ENCODE peak calls at places on chromosome 16, in ten cellular contexts. One of them, this sample, is unnamed.
A peak's percentile ranks its signal among the peaks of the same experiment; 100 is the strongest.

GRCh38 chr16:75576384-75576811 is 10.2 kb downstream of the GABARAPL2 start:
- DNase-seq in GM12878: no peak
- DNase-seq in psoas muscle: no peak
- DNase-seq in foreskin fibroblast: no peak
- DNase-seq in cardiac fibroblast: no peak
- DNase-seq in body of pancreas: no peak
- DNase-seq in AG10803: no peak
- DNase-seq in sciatic nerve: no peak
- DNase-seq in NCI-H774: no peak
- DNase-seq in mucosa of descending colon: no peak
- DNase-seq in this sample: no peak

GRCh38 chr16:86762035-86762550 is 183.7 kb downstream of the FOXL1 start:
- DNase-seq in GM12878: no peak
- DNase-seq in psoas muscle: no peak
- DNase-seq in foreskin fibroblast: no peak
- DNase-seq in cardiac fibroblast: no peak
- DNase-seq in body of pancreas: no peak
- DNase-seq in AG10803: no peak
- DNase-seq in sciatic nerve: peak; percentile 34
- DNase-seq in NCI-H774: no peak
- DNase-seq in mucosa of descending colon: no peak
- DNase-seq in this sample: no peak

GRCh38 chr16:83054302-83054701 is 427.5 kb downstream of the CDH13 start:
- DNase-seq in GM12878: no peak
- DNase-seq in psoas muscle: no peak
- DNase-seq in foreskin fibroblast: no peak
- DNase-seq in cardiac fibroblast: no peak
- DNase-seq in body of pancreas: no peak
- DNase-seq in AG10803: no peak
- DNase-seq in sciatic nerve: no peak
- DNase-seq in NCI-H774: no peak
- DNase-seq in mucosa of descending colon: no peak
- DNase-seq in this sample: no peak

GRCh38 chr16:35795361-35796029 is 2336.1 kb downstream of the TP53TG3F start:
- DNase-seq in GM12878: no peak
- DNase-seq in psoas muscle: no peak
- DNase-seq in foreskin fibroblast: no peak
- DNase-seq in cardiac fibroblast: no peak
- DNase-seq in body of pancreas: no peak
- DNase-seq in AG10803: no peak
- DNase-seq in sciatic nerve: no peak
- DNase-seq in NCI-H774: no peak
- DNase-seq in mucosa of descending colon: no peak
- DNase-seq in this sample: no peak

GRCh38 chr16:19005561-19006445 is 22.1 kb downstream of the TMC7 start:
- DNase-seq in GM12878: no peak
- DNase-seq in psoas muscle: peak; percentile 63
- DNase-seq in foreskin fibroblast: peak; percentile 27
- DNase-seq in cardiac fibroblast: peak; percentile 12
- DNase-seq in body of pancreas: peak; percentile 8
- DNase-seq in AG10803: peak; percentile 10
- DNase-seq in sciatic nerve: peak; percentile 77
- DNase-seq in NCI-H774: no peak
- DNase-seq in mucosa of descending colon: peak; percentile 80
- DNase-seq in this sample: peak; percentile 89

GRCh38 chr16:85645021-85645589 is 32.0 kb downstream of the GSE1 start:
- DNase-seq in GM12878: no peak
- DNase-seq in psoas muscle: no peak
- DNase-seq in foreskin fibroblast: no peak
- DNase-seq in cardiac fibroblast: no peak
- DNase-seq in body of pancreas: no peak
- DNase-seq in AG10803: no peak
- DNase-seq in sciatic nerve: no peak
- DNase-seq in NCI-H774: no peak
- DNase-seq in mucosa of descending colon: peak; percentile 79
- DNase-seq in this sample: peak; percentile 72

GRCh38 chr16:14088155-14088753 is 17.1 kb downstream of the MRTFB start:
- DNase-seq in GM12878: no peak
- DNase-seq in psoas muscle: no peak
- DNase-seq in foreskin fibroblast: peak; percentile 64
- DNase-seq in cardiac fibroblast: peak; percentile 27
- DNase-seq in body of pancreas: no peak
- DNase-seq in AG10803: peak; percentile 60
- DNase-seq in sciatic nerve: no peak
- DNase-seq in NCI-H774: peak; percentile 19
- DNase-seq in mucosa of descending colon: no peak
- DNase-seq in this sample: no peak

GRCh38 chr16:12992066-12992465 is 90.7 kb downstream of the SHISA9 start:
- DNase-seq in GM12878: no peak
- DNase-seq in psoas muscle: no peak
- DNase-seq in foreskin fibroblast: no peak
- DNase-seq in cardiac fibroblast: no peak
- DNase-seq in body of pancreas: no peak
- DNase-seq in AG10803: no peak
- DNase-seq in sciatic nerve: no peak
- DNase-seq in NCI-H774: no peak
- DNase-seq in mucosa of descending colon: no peak
- DNase-seq in this sample: no peak

GRCh38 chr16:1428511-1428910 is 2.4 kb upstream of the PERCC1 start:
- DNase-seq in GM12878: no peak
- DNase-seq in psoas muscle: peak; percentile 64
- DNase-seq in foreskin fibroblast: no peak
- DNase-seq in cardiac fibroblast: peak; percentile 26
- DNase-seq in body of pancreas: no peak
- DNase-seq in AG10803: no peak
- DNase-seq in sciatic nerve: no peak
- DNase-seq in NCI-H774: no peak
- DNase-seq in mucosa of descending colon: peak; percentile 48
- DNase-seq in this sample: peak; percentile 43

GRCh38 chr16:2475413-2476344 is 752 bp downstream of the TBC1D24 start:
- DNase-seq in GM12878: no peak
- DNase-seq in psoas muscle: no peak
- DNase-seq in foreskin fibroblast: no peak
- DNase-seq in cardiac fibroblast: no peak
- DNase-seq in body of pancreas: peak; percentile 73
- DNase-seq in AG10803: no peak
- DNase-seq in sciatic nerve: no peak
- DNase-seq in NCI-H774: no peak
- DNase-seq in mucosa of descending colon: peak; percentile 69
- DNase-seq in this sample: peak; percentile 54

GRCh38 chr16:2985457-2985856 is 5.2 kb upstream of the PKMYT1 start:
- DNase-seq in GM12878: no peak
- DNase-seq in psoas muscle: peak; percentile 75
- DNase-seq in foreskin fibroblast: no peak
- DNase-seq in cardiac fibroblast: no peak
- DNase-seq in body of pancreas: peak; percentile 90
- DNase-seq in AG10803: no peak
- DNase-seq in sciatic nerve: no peak
- DNase-seq in NCI-H774: no peak
- DNase-seq in mucosa of descending colon: no peak
- DNase-seq in this sample: no peak

GRCh38 chr16:86538196-86538780 is 16.7 kb downstream of the MTHFSD start:
- DNase-seq in GM12878: no peak
- DNase-seq in psoas muscle: no peak
- DNase-seq in foreskin fibroblast: no peak
- DNase-seq in cardiac fibroblast: no peak
- DNase-seq in body of pancreas: no peak
- DNase-seq in AG10803: no peak
- DNase-seq in sciatic nerve: no peak
- DNase-seq in NCI-H774: no peak
- DNase-seq in mucosa of descending colon: no peak
- DNase-seq in this sample: no peak

GRCh38 chr16:11677959-11678881 is 10.0 kb downstream of the SNN start:
- DNase-seq in GM12878: peak; percentile 61
- DNase-seq in psoas muscle: no peak
- DNase-seq in foreskin fibroblast: no peak
- DNase-seq in cardiac fibroblast: no peak
- DNase-seq in body of pancreas: no peak
- DNase-seq in AG10803: no peak
- DNase-seq in sciatic nerve: peak; percentile 51
- DNase-seq in NCI-H774: no peak
- DNase-seq in mucosa of descending colon: no peak
- DNase-seq in this sample: no peak

GRCh38 chr16:55257971-55258613 is 65.9 kb upstream of the IRX6 start:
- DNase-seq in GM12878: no peak
- DNase-seq in psoas muscle: peak; percentile 77
- DNase-seq in foreskin fibroblast: peak; percentile 23
- DNase-seq in cardiac fibroblast: peak; percentile 49
- DNase-seq in body of pancreas: peak; percentile 77
- DNase-seq in AG10803: peak; percentile 71
- DNase-seq in sciatic nerve: no peak
- DNase-seq in NCI-H774: no peak
- DNase-seq in mucosa of descending colon: peak; percentile 86
- DNase-seq in this sample: peak; percentile 33

GRCh38 chr16:21326459-21326858 is 48.4 kb upstream of the CRYM start:
- DNase-seq in GM12878: no peak
- DNase-seq in psoas muscle: no peak
- DNase-seq in foreskin fibroblast: no peak
- DNase-seq in cardiac fibroblast: no peak
- DNase-seq in body of pancreas: no peak
- DNase-seq in AG10803: no peak
- DNase-seq in sciatic nerve: no peak
- DNase-seq in NCI-H774: no peak
- DNase-seq in mucosa of descending colon: no peak
- DNase-seq in this sample: no peak

GRCh38 chr16:9138731-9139501 is 47.5 kb downstream of the HAPSTR1 start:
- DNase-seq in GM12878: no peak
- DNase-seq in psoas muscle: peak; percentile 80
- DNase-seq in foreskin fibroblast: peak; percentile 39
- DNase-seq in cardiac fibroblast: peak; percentile 70
- DNase-seq in body of pancreas: peak; percentile 75
- DNase-seq in AG10803: peak; percentile 52
- DNase-seq in sciatic nerve: peak; percentile 85
- DNase-seq in NCI-H774: peak; percentile 33
- DNase-seq in mucosa of descending colon: peak; percentile 75
- DNase-seq in this sample: peak; percentile 48

GRCh38 chr16:24124291-24124690 is 131.8 kb upstream of the CACNG3 start:
- DNase-seq in GM12878: no peak
- DNase-seq in psoas muscle: no peak
- DNase-seq in foreskin fibroblast: no peak
- DNase-seq in cardiac fibroblast: no peak
- DNase-seq in body of pancreas: no peak
- DNase-seq in AG10803: no peak
- DNase-seq in sciatic nerve: no peak
- DNase-seq in NCI-H774: no peak
- DNase-seq in mucosa of descending colon: no peak
- DNase-seq in this sample: no peak

GRCh38 chr16:28157768-28158535 is 53.8 kb downstream of the XPO6 start:
- DNase-seq in GM12878: no peak
- DNase-seq in psoas muscle: no peak
- DNase-seq in foreskin fibroblast: no peak
- DNase-seq in cardiac fibroblast: peak; percentile 74
- DNase-seq in body of pancreas: no peak
- DNase-seq in AG10803: peak; percentile 71
- DNase-seq in sciatic nerve: no peak
- DNase-seq in NCI-H774: no peak
- DNase-seq in mucosa of descending colon: no peak
- DNase-seq in this sample: no peak

GRCh38 chr16:645852-646678 is 3.1 kb upstream of the WDR90 start:
- DNase-seq in GM12878: no peak
- DNase-seq in psoas muscle: peak; percentile 80
- DNase-seq in foreskin fibroblast: no peak
- DNase-seq in cardiac fibroblast: no peak
- DNase-seq in body of pancreas: peak; percentile 69
- DNase-seq in AG10803: no peak
- DNase-seq in sciatic nerve: no peak
- DNase-seq in NCI-H774: no peak
- DNase-seq in mucosa of descending colon: peak; percentile 57
- DNase-seq in this sample: peak; percentile 87

GRCh38 chr16:48244863-48245195 is 729 bp downstream of the LONP2 start:
- DNase-seq in GM12878: no peak
- DNase-seq in psoas muscle: no peak
- DNase-seq in foreskin fibroblast: no peak
- DNase-seq in cardiac fibroblast: no peak
- DNase-seq in body of pancreas: no peak
- DNase-seq in AG10803: no peak
- DNase-seq in sciatic nerve: no peak
- DNase-seq in NCI-H774: no peak
- DNase-seq in mucosa of descending colon: no peak
- DNase-seq in this sample: no peak

GRCh38 chr16:75130150-75130771 is 13.7 kb upstream of the LDHD start:
- DNase-seq in GM12878: no peak
- DNase-seq in psoas muscle: no peak
- DNase-seq in foreskin fibroblast: no peak
- DNase-seq in cardiac fibroblast: no peak
- DNase-seq in body of pancreas: no peak
- DNase-seq in AG10803: peak; percentile 18
- DNase-seq in sciatic nerve: no peak
- DNase-seq in NCI-H774: no peak
- DNase-seq in mucosa of descending colon: no peak
- DNase-seq in this sample: no peak

GRCh38 chr16:84175351-84176081 is 11.3 kb downstream of the TAF1C start:
- DNase-seq in GM12878: peak; percentile 19
- DNase-seq in psoas muscle: no peak
- DNase-seq in foreskin fibroblast: peak; percentile 60
- DNase-seq in cardiac fibroblast: no peak
- DNase-seq in body of pancreas: peak; percentile 74
- DNase-seq in AG10803: peak; percentile 29
- DNase-seq in sciatic nerve: no peak
- DNase-seq in NCI-H774: peak; percentile 18
- DNase-seq in mucosa of descending colon: peak; percentile 76
- DNase-seq in this sample: no peak

GRCh38 chr16:14289692-14290340 is 218.7 kb downstream of the MRTFB start:
- DNase-seq in GM12878: no peak
- DNase-seq in psoas muscle: no peak
- DNase-seq in foreskin fibroblast: no peak
- DNase-seq in cardiac fibroblast: no peak
- DNase-seq in body of pancreas: no peak
- DNase-seq in AG10803: peak; percentile 8
- DNase-seq in sciatic nerve: no peak
- DNase-seq in NCI-H774: peak; percentile 19
- DNase-seq in mucosa of descending colon: no peak
- DNase-seq in this sample: no peak

GRCh38 chr16:10552998-10553491 is 27.4 kb downstream of the EMP2 start:
- DNase-seq in GM12878: peak; percentile 49
- DNase-seq in psoas muscle: peak; percentile 61
- DNase-seq in foreskin fibroblast: no peak
- DNase-seq in cardiac fibroblast: no peak
- DNase-seq in body of pancreas: no peak
- DNase-seq in AG10803: no peak
- DNase-seq in sciatic nerve: peak; percentile 68
- DNase-seq in NCI-H774: no peak
- DNase-seq in mucosa of descending colon: peak; percentile 33
- DNase-seq in this sample: no peak

GRCh38 chr16:49713770-49714169 is 142.1 kb downstream of the ZNF423 start:
- DNase-seq in GM12878: no peak
- DNase-seq in psoas muscle: no peak
- DNase-seq in foreskin fibroblast: no peak
- DNase-seq in cardiac fibroblast: no peak
- DNase-seq in body of pancreas: no peak
- DNase-seq in AG10803: no peak
- DNase-seq in sciatic nerve: no peak
- DNase-seq in NCI-H774: no peak
- DNase-seq in mucosa of descending colon: no peak
- DNase-seq in this sample: no peak

GRCh38 chr16:24670623-24671454 is 58.6 kb upstream of the TNRC6A start:
- DNase-seq in GM12878: no peak
- DNase-seq in psoas muscle: peak; percentile 68
- DNase-seq in foreskin fibroblast: peak; percentile 87
- DNase-seq in cardiac fibroblast: peak; percentile 82
- DNase-seq in body of pancreas: peak; percentile 61
- DNase-seq in AG10803: peak; percentile 86
- DNase-seq in sciatic nerve: peak; percentile 60
- DNase-seq in NCI-H774: peak; percentile 21
- DNase-seq in mucosa of descending colon: no peak
- DNase-seq in this sample: peak; percentile 6

GRCh38 chr16:69064789-69065313 is 40.6 kb upstream of the HAS3 start:
- DNase-seq in GM12878: no peak
- DNase-seq in psoas muscle: peak; percentile 81
- DNase-seq in foreskin fibroblast: no peak
- DNase-seq in cardiac fibroblast: no peak
- DNase-seq in body of pancreas: no peak
- DNase-seq in AG10803: no peak
- DNase-seq in sciatic nerve: no peak
- DNase-seq in NCI-H774: no peak
- DNase-seq in mucosa of descending colon: no peak
- DNase-seq in this sample: no peak

GRCh38 chr16:79053577-79053976 is 547.0 kb downstream of the MAF start:
- DNase-seq in GM12878: no peak
- DNase-seq in psoas muscle: no peak
- DNase-seq in foreskin fibroblast: no peak
- DNase-seq in cardiac fibroblast: no peak
- DNase-seq in body of pancreas: no peak
- DNase-seq in AG10803: no peak
- DNase-seq in sciatic nerve: no peak
- DNase-seq in NCI-H774: no peak
- DNase-seq in mucosa of descending colon: no peak
- DNase-seq in this sample: no peak